ENCODE peak calls at places on chromosomes 3 and 15, in five cellular contexts. S is suprapubic skin, A is esophagus muscularis mucosa, G is stomach, O is transverse colon. H is an unnamed sample.

GRCh38 chr3:157300091-157300490 is 136.6 kb upstream of the PTX3 start:
- DNase-seq in S (no peak), A (no peak), G (no peak), O (no peak), H (no peak)

GRCh38 chr3:46361408-46362283 is 7.7 kb downstream of the CCR2 start:
- DNase-seq in S (no peak), A (no peak), G (no peak), O (no peak), H (peak)

GRCh38 chr3:135163701-135164100 is 368.6 kb downstream of the EPHB1 start:
- DNase-seq in S (no peak), A (no peak), G (no peak), O (no peak), H (no peak)

GRCh38 chr3:98799479-98799878 is 36.3 kb downstream of the ST3GAL6 start:
- DNase-seq in S (no peak), A (no peak), G (no peak), O (no peak), H (no peak)

GRCh38 chr3:16866447-16867025 is 18.2 kb upstream of the PLCL2 start:
- DNase-seq in S (no peak), A (no peak), G (no peak), O (no peak), H (no peak)

GRCh38 chr15:48477795-48478360 is 146.6 kb downstream of the DUT start:
- DNase-seq in S (no peak), A (no peak), G (no peak), O (no peak), H (no peak)

GRCh38 chr15:69034352-69034751 is 19.9 kb downstream of the NOX5 start:
- DNase-seq in S (no peak), A (no peak), G (no peak), O (no peak), H (no peak)

GRCh38 chr15:58086479-58086878 is 21.0 kb upstream of the ALDH1A2 start:
- DNase-seq in S (no peak), A (no peak), G (no peak), O (no peak), H (no peak)

GRCh38 chr3:186517218-186517617 is 27.0 kb downstream of the CRYGS start:
- DNase-seq in S (no peak), A (no peak), G (no peak), O (no peak), H (no peak)

GRCh38 chr3:117719316-117719926 is 1009.8 kb downstream of the TUSC7 start:
- DNase-seq in S (no peak), A (no peak), G (no peak), O (no peak), H (no peak)

GRCh38 chr15:88334436-88334835 is 77.9 kb upstream of the NTRK3 start:
- DNase-seq in S (no peak), A (no peak), G (no peak), O (no peak), H (no peak)

DNA sequence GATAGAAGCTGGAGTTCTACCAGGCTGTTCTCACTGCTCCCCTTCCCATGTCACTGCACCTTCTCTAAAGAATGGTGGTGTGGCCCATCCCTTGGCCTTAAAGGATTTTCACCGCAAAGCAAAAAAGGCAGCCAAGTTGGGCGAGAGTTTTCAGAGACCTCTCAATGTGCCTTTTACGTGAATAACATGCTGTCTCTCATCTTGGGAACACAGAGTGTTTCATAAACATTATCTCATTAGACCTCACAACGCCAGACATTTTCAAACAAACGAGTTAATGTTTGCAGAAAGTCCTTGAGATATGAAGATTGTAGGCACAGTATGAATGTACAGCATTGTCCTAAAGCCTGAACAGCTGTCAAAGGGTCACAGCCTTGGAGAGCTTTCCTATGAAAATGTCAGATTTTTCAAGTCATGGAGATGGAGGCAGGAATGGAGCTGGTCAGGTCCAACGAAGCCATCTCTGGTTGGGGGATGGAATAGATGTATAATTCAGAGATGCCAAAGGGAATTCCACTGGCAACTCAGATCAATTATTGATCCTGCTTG is 21.3 kb downstream of the TM4SF1 start:
- DNase-seq in S (no peak), A (no peak), G (no peak), O (no peak), H (no peak)
- TF ChIP-seq POLR2AphosphoS5 in S (no peak), A (no peak), G (no peak), O (no peak), H (no peak)

DNA sequence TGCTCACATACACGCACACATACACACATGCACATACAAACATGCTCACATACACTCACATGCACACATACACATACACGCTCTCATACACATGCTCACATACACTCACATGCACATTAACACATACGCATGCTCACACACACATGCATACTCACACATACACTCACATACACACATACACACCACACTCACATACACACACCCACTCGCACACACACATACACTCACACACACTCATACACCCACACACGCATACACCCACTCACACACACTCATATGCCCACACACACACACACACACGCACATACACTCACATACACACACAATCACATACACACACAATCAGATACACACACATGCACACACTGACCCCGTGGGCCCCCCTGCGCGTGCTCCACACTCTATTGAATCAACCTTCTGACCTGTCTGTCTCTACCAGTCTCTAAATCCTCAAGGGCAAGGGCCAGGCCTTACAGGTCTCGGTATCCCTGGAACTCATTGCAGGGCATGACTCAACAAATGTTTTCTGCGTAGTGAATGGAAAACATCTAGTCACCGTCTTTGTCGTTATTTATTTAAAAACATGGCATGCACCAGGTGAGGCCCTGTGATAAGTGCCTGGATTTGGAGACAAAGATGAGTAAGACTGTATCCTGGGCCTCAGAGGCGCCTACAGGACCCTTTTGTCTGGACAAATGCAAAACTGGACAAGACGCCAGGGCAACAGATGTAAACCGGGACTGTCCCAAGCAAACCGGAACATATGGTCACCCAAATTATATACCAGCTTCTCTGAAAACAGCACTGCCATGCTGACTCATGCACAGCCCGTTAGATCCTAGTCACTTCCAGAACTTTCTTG is 41.8 kb downstream of the GRK7 start:
- DNase-seq in S (no peak), A (no peak), G (no peak), O (no peak), H (no peak)
- TF ChIP-seq POLR2AphosphoS5 in S (no peak), A (no peak), G (no peak), O (no peak), H (no peak)

GRCh38 chr15:28094732-28095521 is 4.2 kb downstream of the OCA2 start:
- DNase-seq in S (no peak), A (no peak), G (peak), O (peak), H (peak)
- TF ChIP-seq POLR2AphosphoS5 in S (no peak), A (no peak), G (peak), O (peak), H (no peak)

GRCh38 chr3:179967622-179968021 is 69.1 kb downstream of the PEX5L start:
- DNase-seq in S (no peak), A (no peak), G (no peak), O (no peak), H (no peak)

GRCh38 chr3:179973024-179973423 is 63.7 kb downstream of the PEX5L start:
- DNase-seq in S (no peak), A (no peak), G (no peak), O (no peak), H (no peak)

GRCh38 chr3:179973931-179974361 is 62.8 kb downstream of the PEX5L start:
- DNase-seq in S (no peak), A (no peak), G (no peak), O (no peak), H (no peak)

GRCh38 chr3:179971280-179971679 is 65.5 kb downstream of the PEX5L start:
- DNase-seq in S (no peak), A (no peak), G (no peak), O (no peak), H (no peak)

GRCh38 chr3:179969525-179969924 is 67.2 kb downstream of the PEX5L start:
- DNase-seq in S (no peak), A (no peak), G (no peak), O (no peak), H (no peak)
- TF ChIP-seq POLR2AphosphoS5 in S (no peak), A (no peak), G (no peak), O (no peak), H (no peak)

DNA sequence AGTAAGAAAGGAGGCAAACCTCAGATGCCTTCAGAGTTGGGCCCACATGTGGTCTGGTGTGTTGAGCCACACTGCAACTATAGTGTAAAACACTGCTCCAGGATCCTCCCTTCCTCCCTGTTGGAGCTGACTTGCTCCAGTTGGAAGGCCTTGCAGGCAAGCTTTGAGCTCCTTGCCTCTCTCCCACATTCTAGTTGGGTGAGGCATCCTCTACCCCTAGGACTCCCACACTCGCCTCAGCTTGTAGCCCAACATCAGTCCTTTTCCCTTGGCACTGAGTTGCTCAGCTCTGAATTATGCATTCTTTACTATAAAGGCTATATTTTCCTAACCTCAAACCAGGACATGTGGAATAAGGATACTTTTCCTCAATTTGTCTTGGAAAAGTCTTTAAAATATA is 143.9 kb downstream of the NECTIN3 start:
- DNase-seq in S (no peak), A (no peak), G (no peak), O (no peak), H (no peak)
- TF ChIP-seq POLR2AphosphoS5 in S (no peak), A (no peak), G (no peak), O (no peak), H (no peak)

H was measured in sigmoid colon.